ENCODE peak calls at places on chromosomes 11 and 22, in five cellular contexts. X, E, Z, F and Y are unnamed samples.

GRCh38 chr11:13134886-13135285 is 125.8 kb downstream of the RASSF10 start:
- DNase-seq in Z (no peak), E (no peak), X (no peak), F (no peak), Y (no peak)

GRCh38 chr11:18203723-18204122 is 31.1 kb downstream of the MRGPRX4 start:
- DNase-seq in F (no peak), X (peak), Z (peak), E (peak), Y (peak)

GRCh38 chr11:64935634-64936081 is at the start of gene GPHA2:
- DNase-seq in F (no peak), X (peak), E (peak), Z (no peak), Y (no peak)

GRCh38 chr11:129992161-129992944 is 10.3 kb downstream of the PRDM10 start:
- DNase-seq in E (peak), Z (peak), F (no peak), X (peak), Y (peak)

GRCh38 chr11:113675003-113675471 is 31.1 kb downstream of the TMPRSS5 start:
- DNase-seq in F (no peak), Z (no peak), E (no peak), X (peak), Y (no peak)

GRCh38 chr22:17370036-17370765 is 941 bp downstream of the CECR2 start:
- DNase-seq in F (no peak), E (peak), X (no peak), Z (no peak), Y (no peak)

GRCh38 chr11:12253843-12254281 is 123.5 kb upstream of the PARVA start:
- DNase-seq in F (no peak), E (no peak), Z (no peak), X (no peak), Y (no peak)

GRCh38 chr11:2928605-2929510 is at the start of gene PHLDA2:
- DNase-seq in F (no peak), Z (peak), X (peak), E (peak), Y (peak)

GRCh38 chr11:47431356-47432083 is 5.3 kb upstream of the PSMC3 start:
- DNase-seq in E (no peak), Z (no peak), F (no peak), X (no peak), Y (no peak)

GRCh38 chr22:40436460-40437431 is 66.4 kb downstream of the SGSM3 start:
- DNase-seq in Z (peak), E (peak), X (peak), F (peak), Y (peak)

GRCh38 chr11:101127348-101127698 is 2.3 kb downstream of the PGR start:
- DNase-seq in E (peak), Z (no peak), F (peak), X (no peak), Y (no peak)

GRCh38 chr11:82225930-82226329 is 507.7 kb downstream of the FAM181B start:
- DNase-seq in E (no peak), Z (no peak), F (peak), X (no peak), Y (no peak)

GRCh38 chr11:119263352-119263940 is 53.5 kb downstream of the MCAM start:
- DNase-seq in Z (no peak), X (no peak), F (peak), E (no peak), Y (no peak)

GRCh38 chr11:6864436-6864835 is 1.6 kb downstream of the OR10A2 start:
- DNase-seq in E (no peak), F (no peak), Z (no peak), X (peak), Y (no peak)

GRCh38 chr11:64580387-64580786 is 10.6 kb upstream of the SLC22A12 start:
- DNase-seq in E (no peak), Z (no peak), F (no peak), X (peak), Y (no peak)

GRCh38 chr11:133545199-133545709 is 13.0 kb upstream of the OPCML start:
- DNase-seq in X (no peak), E (no peak), Z (no peak), F (no peak), Y (no peak)

DNA sequence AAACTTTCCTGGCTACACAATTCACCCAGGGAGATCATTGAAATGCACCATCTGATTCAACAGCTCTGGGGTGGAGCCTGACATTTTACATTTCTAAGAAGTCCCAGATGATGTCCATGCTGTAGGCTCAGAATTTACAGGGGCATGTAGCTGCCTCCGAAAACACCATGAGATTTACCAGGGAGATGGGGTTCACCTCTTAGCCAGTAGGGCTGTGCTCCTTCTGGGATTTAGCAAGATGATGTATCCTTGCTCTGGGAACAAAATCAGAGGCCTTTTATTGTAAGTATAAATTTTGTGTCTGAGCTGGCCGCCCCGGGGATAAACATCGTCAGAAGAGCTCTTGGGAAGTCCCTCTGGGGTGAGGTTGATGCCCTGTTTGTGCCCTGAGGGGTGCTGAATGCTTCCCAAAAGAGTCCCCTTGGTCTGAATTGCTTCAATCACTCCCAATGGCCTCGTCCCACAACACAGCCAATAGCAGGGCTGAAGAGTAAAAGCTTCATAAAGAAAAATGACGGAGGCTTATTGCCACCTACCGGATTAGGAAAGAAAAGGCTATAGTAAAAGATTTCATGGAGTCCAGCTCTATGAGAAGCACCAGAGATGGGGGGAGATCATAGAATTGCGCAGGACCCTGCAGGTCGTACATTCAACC is 33.4 kb upstream of the API5 start:
- DNase-seq in F (peak), X (peak), E (peak), Z (peak), Y (no peak)
- TF ChIP-seq CTCF in F (peak), X (peak), E (peak), Z (peak), Y (no peak)

GRCh38 chr11:67276821-67277230 is 10.6 kb downstream of the GRK2 start:
- DNase-seq in E (peak), X (peak), Z (no peak), F (peak), Y (no peak)
- TF ChIP-seq CTCF in E (peak), X (peak), Z (no peak), F (peak), Y (no peak)

DNA sequence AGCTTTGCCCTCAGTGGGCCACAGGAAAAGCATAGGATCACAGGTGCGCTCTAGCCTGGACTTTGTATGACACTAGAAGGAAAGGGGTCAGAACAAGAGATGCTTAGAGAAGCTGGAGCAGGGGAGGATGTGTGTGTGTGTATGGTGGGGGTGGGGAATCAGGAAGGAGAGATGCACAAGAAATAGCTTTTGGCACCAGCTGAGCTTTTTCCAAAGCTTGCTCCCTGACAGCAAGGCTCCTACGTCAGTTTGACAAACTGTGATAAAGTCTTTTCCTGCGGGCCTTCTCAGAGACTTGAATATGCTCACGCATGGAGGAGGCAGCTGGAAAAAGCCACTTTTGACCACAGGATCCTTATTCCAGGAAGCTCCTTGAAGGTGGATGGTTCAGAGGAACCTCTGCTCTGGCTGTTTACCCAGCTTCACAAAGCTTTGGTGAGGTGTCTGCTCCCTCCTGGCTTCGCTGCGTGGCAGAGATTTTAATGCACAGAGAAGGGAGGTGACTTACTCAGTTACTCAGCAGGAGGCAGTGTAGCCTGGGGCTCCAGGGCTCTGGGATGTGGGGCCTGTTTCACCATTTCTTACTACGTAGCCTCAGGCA is 3.9 kb downstream of the CDC42EP1 start:
- DNase-seq in E (no peak), F (no peak), X (peak), Z (no peak), Y (no peak)
- TF ChIP-seq CTCF in E (peak), F (no peak), X (no peak), Z (no peak), Y (no peak)

GRCh38 chr11:33735426-33736147 is 636 bp downstream of the CD59 start:
- DNase-seq in F (peak), E (peak), Z (no peak), X (no peak), Y (no peak)
- TF ChIP-seq CTCF in F (no peak), E (no peak), Z (no peak), X (no peak), Y (no peak)

GRCh38 chr22:32920734-32921133 is 119.2 kb downstream of the TIMP3 start:
- DNase-seq in X (no peak), E (no peak), F (no peak), Z (no peak), Y (no peak)
- TF ChIP-seq CTCF in X (no peak), E (no peak), F (no peak), Z (no peak), Y (no peak)